ENCODE peak calls at places on chromosomes 12 and 14, in eight cellular contexts. N is tibial nerve, Y is right atrium auricular region, J is testis, S is endodermal cell, R is brain microvascular endothelial cell, T is pancreas, B is esophagus squamous epithelium. M is an unnamed sample.

GRCh38 chr14:69996197-69996596 is 117.0 kb downstream of the SMOC1 start:
- DNase-seq in N (no peak), Y (no peak), J (no peak), S (no peak), R (peak), T (no peak), B (no peak), M (no peak)

GRCh38 chr12:93167841-93168492 is 209.8 kb upstream of the NUDT4 start:
- DNase-seq in N (no peak), Y (no peak), J (peak), S (peak), R (no peak), T (no peak), B (no peak), M (no peak)

GRCh38 chr12:101828463-101829196 is 2.1 kb downstream of the GNPTAB start:
- DNase-seq in N (no peak), Y (no peak), J (no peak), S (no peak), R (no peak), T (no peak), B (no peak), M (no peak)

GRCh38 chr14:51977075-51977474 is 12.3 kb upstream of the RTRAF start:
- DNase-seq in N (no peak), Y (no peak), J (peak), S (no peak), R (no peak), T (no peak), B (no peak), M (no peak)

GRCh38 chr14:22375321-22375930 is 213.6 kb downstream of the DAD1 start:
- DNase-seq in N (peak), Y (no peak), J (no peak), S (no peak), R (peak), T (no peak), B (no peak), M (peak)

GRCh38 chr14:76951149-76951548 is 77.4 kb downstream of the IRF2BPL start:
- DNase-seq in N (no peak), Y (no peak), J (no peak), S (no peak), R (no peak), T (no peak), B (no peak), M (no peak)

GRCh38 chr14:50354527-50354926 is 42.2 kb downstream of the CDKL1 start:
- DNase-seq in N (no peak), Y (no peak), J (no peak), S (no peak), R (no peak), T (no peak), B (no peak), M (no peak)

GRCh38 chr12:79634957-79635471 is 55.8 kb downstream of the PAWR start:
- DNase-seq in N (no peak), Y (no peak), J (no peak), S (peak), R (peak), T (no peak), B (no peak), M (no peak)

GRCh38 chr12:76450690-76451089 is 102.5 kb upstream of the BBS10 start:
- DNase-seq in N (no peak), Y (no peak), J (no peak), S (no peak), R (peak), T (no peak), B (no peak), M (no peak)

GRCh38 chr12:91717804-91718203 is 427.8 kb downstream of the BTG1 start:
- DNase-seq in N (no peak), Y (no peak), J (no peak), S (no peak), R (no peak), T (no peak), B (no peak), M (no peak)

GRCh38 chr14:75487155-75487671 is 35.1 kb upstream of the BATF start:
- DNase-seq in N (no peak), Y (no peak), J (no peak), S (no peak), R (no peak), T (no peak), B (no peak), M (no peak)

GRCh38 chr12:114684870-114685273 is 897 bp upstream of the TBX3 start:
- DNase-seq in N (no peak), Y (no peak), J (no peak), S (no peak), R (no peak), T (no peak), B (no peak), M (no peak)

GRCh38 chr12:51636581-51636980 is 45.5 kb downstream of the SCN8A start:
- DNase-seq in N (no peak), Y (no peak), J (no peak), S (no peak), R (no peak), T (no peak), B (no peak), M (no peak)

GRCh38 chr14:69043007-69043444 is 63.9 kb upstream of the ACTN1 start:
- DNase-seq in N (no peak), Y (no peak), J (peak), S (no peak), R (no peak), T (peak), B (no peak), M (peak)

GRCh38 chr14:45492876-45493275 is 239.9 kb upstream of the MIS18BP1 start:
- DNase-seq in N (no peak), Y (peak), J (no peak), S (peak), R (no peak), T (no peak), B (no peak), M (no peak)

GRCh38 chr12:26919216-26919555 is 18.6 kb downstream of the INTS13 start:
- DNase-seq in N (no peak), Y (no peak), J (no peak), S (no peak), R (no peak), T (no peak), B (no peak), M (no peak)

GRCh38 chr12:26921886-26922285 is 15.9 kb downstream of the INTS13 start:
- DNase-seq in N (no peak), Y (no peak), J (no peak), S (no peak), R (no peak), T (no peak), B (no peak), M (no peak)

GRCh38 chr12:26918321-26919215 is 19.2 kb downstream of the INTS13 start:
- DNase-seq in N (no peak), Y (no peak), J (no peak), S (no peak), R (no peak), T (no peak), B (no peak), M (no peak)
- TF ChIP-seq CTCF in N (no peak), Y (no peak), J (no peak), S (peak), R (peak), T (no peak), B (no peak), M (no peak)

GRCh38 chr14:95544588-95544987 is 9.7 kb downstream of the GLRX5 start:
- DNase-seq in N (no peak), Y (no peak), J (no peak), S (peak), R (peak), T (no peak), B (no peak), M (no peak)
- H3K27ac ChIP-seq in N (no peak), Y (no peak), J (no peak), S (no peak), R (peak), T (no peak), B (no peak), M (no peak)

GRCh38 chr12:47808574-47809380 is 10.9 kb downstream of the HDAC7 start:
- DNase-seq in N (no peak), Y (no peak), J (no peak), S (peak), R (no peak), T (no peak), B (no peak), M (no peak)
- TF ChIP-seq CTCF in N (no peak), Y (no peak), J (no peak), S (peak), R (peak), T (no peak), B (peak), M (peak)

GRCh38 chr14:29838752-29839151 is 88.9 kb downstream of the PRKD1 start:
- DNase-seq in N (no peak), Y (no peak), J (no peak), S (no peak), R (no peak), T (no peak), B (no peak), M (no peak)
- H3K27ac ChIP-seq in N (no peak), Y (no peak), J (no peak), S (no peak), R (no peak), T (no peak), B (no peak), M (no peak)

GRCh38 chr12:126912111-126912510 is 1354.9 kb upstream of the TMEM132C start:
- DNase-seq in N (no peak), Y (no peak), J (no peak), S (no peak), R (no peak), T (no peak), B (no peak), M (no peak)

GRCh38 chr12:126908765-126909142 is 1358.2 kb upstream of the TMEM132C start:
- DNase-seq in N (no peak), Y (no peak), J (no peak), S (no peak), R (no peak), T (no peak), B (no peak), M (no peak)

GRCh38 chr12:126907900-126908764 is 1358.8 kb upstream of the TMEM132C start:
- DNase-seq in N (no peak), Y (no peak), J (no peak), S (no peak), R (no peak), T (no peak), B (no peak), M (no peak)

GRCh38 chr12:126914170-126914796 is 1352.7 kb upstream of the TMEM132C start:
- DNase-seq in N (no peak), Y (no peak), J (no peak), S (no peak), R (no peak), T (no peak), B (no peak), M (no peak)

DNA sequence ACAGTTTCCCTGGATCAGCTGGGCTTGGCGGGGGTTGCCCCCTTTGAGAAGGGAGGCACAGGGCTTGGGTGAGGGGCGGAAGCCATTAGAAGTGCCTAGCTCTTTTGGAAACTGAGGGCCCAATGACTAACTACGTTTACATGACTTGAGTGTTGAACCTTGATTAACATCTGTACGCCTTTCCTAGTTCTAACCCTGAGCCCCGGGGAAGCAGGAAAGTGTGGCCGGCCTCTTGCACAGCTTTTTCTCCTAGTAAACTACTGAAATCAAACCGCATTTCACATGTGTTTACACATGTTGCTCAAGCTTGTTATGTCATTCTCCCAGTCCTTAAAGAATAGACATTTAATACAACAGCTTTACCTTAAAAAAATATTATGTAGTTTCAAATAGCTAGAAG is 1356.4 kb upstream of the TMEM132C start:
- DNase-seq in N (no peak), Y (no peak), J (no peak), S (no peak), R (no peak), T (no peak), B (no peak), M (no peak)
- TF ChIP-seq CTCF in N (no peak), Y (no peak), J (no peak), S (no peak), R (no peak), T (no peak), B (no peak), M (no peak)

DNA sequence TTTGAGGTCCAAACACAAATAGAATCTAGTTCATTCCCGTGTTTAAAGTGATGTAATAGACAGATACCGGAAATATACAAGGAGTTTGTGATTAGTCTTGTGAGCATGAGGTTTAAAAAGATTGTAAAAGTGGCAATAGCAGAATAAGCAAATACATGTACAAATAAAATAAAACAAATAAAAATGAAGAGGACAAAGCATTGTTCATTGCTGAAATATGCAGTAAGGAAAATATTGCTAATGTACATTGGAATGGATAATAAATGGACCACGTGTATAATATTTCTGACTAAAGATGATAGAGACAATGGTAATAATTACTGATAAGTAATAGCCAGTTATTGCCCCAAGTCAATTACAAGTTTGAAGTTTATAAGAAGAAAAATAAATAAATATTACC is 75.6 kb upstream of the RTL1 start:
- DNase-seq in N (no peak), Y (no peak), J (no peak), S (no peak), R (no peak), T (no peak), B (no peak), M (no peak)
- H3K27ac ChIP-seq in N (no peak), Y (no peak), J (no peak), S (no peak), R (no peak), T (no peak), B (no peak), M (no peak)

GRCh38 chr12:67391034-67391433 is 121.9 kb downstream of the CAND1 start:
- DNase-seq in N (no peak), Y (no peak), J (no peak), S (no peak), R (no peak), T (no peak), B (no peak), M (no peak)

GRCh38 chr12:67391656-67392055 is 122.5 kb downstream of the CAND1 start:
- DNase-seq in N (no peak), Y (no peak), J (no peak), S (no peak), R (no peak), T (no peak), B (no peak), M (no peak)

GRCh38 chr12:67394600-67394999 is 125.4 kb downstream of the CAND1 start:
- DNase-seq in N (peak), Y (peak), J (peak), S (peak), R (peak), T (peak), B (no peak), M (no peak)
- TF ChIP-seq CTCF in N (no peak), Y (no peak), J (no peak), S (peak), R (peak), T (no peak), B (peak), M (no peak)

GRCh38 chr12:103053089-103053488 is 95.6 kb downstream of the ASCL1 start:
- DNase-seq in N (no peak), Y (no peak), J (no peak), S (no peak), R (no peak), T (no peak), B (no peak), M (no peak)

GRCh38 chr12:103046154-103046553 is 88.7 kb downstream of the ASCL1 start:
- DNase-seq in N (no peak), Y (no peak), J (no peak), S (no peak), R (no peak), T (no peak), B (no peak), M (no peak)

DNA sequence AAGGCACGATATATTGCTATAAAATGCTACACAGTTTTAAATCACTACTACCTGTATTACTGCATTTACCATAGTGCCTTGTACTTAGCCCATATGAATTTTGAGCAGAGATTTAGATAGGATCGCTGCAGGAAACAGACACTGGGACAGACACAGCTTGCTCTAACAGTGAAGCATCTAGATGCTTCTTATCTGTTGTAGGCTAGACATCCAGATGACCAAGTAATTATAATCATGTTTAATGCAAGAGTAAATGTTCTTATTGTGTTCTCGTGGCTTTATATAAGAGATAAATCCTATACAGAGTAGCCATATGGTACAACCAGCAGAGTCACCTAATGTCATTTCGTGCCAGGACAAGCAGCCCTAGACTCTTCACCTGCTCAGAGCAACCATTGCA is 92.8 kb downstream of the ASCL1 start:
- DNase-seq in N (no peak), Y (no peak), J (no peak), S (no peak), R (no peak), T (no peak), B (no peak), M (no peak)
- H3K27ac ChIP-seq in N (no peak), Y (no peak), J (no peak), S (no peak), R (no peak), T (no peak), B (no peak), M (peak)

GRCh38 chr12:116366456-116366776 is 88.9 kb upstream of the MED13L start:
- DNase-seq in N (no peak), Y (no peak), J (peak), S (no peak), R (no peak), T (peak), B (no peak), M (no peak)
- TF ChIP-seq CTCF in N (no peak), Y (no peak), J (no peak), S (no peak), R (no peak), T (no peak), B (no peak), M (no peak)

M was measured in WERI-Rb-1.